ENCODE peak calls at places on chromosomes 2 and 18, in nine cellular contexts. J, X, L, D, Z, P, C, U and I are unnamed samples.

GRCh38 chr2:227862227-227862740 is 9.1 kb upstream of the DAW1 start:
- DNase-seq in J (no peak), X (peak; percentile 68), L (peak; percentile 45), D (peak; percentile 20), Z (peak; percentile 25), P (peak; percentile 50), C (peak; percentile 60), U (peak; percentile 63), I (peak; percentile 62)

GRCh38 chr2:196163285-196163684 is 8.1 kb downstream of the STK17B start:
- DNase-seq in J (no peak), X (no peak), L (no peak), D (no peak), Z (no peak), P (no peak), C (no peak), U (no peak), I (no peak)

GRCh38 chr2:174688079-174688478 is 76.2 kb downstream of the CHRNA1 start:
- DNase-seq in J (no peak), X (peak; percentile 35), L (peak; percentile 49), D (no peak), Z (no peak), P (no peak), C (no peak), U (no peak), I (peak; percentile 56)

GRCh38 chr2:237421542-237422047 is 7.6 kb upstream of the COL6A3 start:
- DNase-seq in J (peak; percentile 86), X (peak; percentile 65), L (peak; percentile 84), D (peak; percentile 46), Z (peak; percentile 59), P (peak; percentile 3), C (peak; percentile 84), U (peak; percentile 82), I (peak; percentile 77)

GRCh38 chr2:73896362-73897239 is 3.8 kb downstream of the ACTG2 start:
- DNase-seq in J (no peak), X (peak; percentile 18), L (peak; percentile 18), D (no peak), Z (no peak), P (no peak), C (no peak), U (no peak), I (no peak)

GRCh38 chr2:181953773-181954537 is 31.7 kb upstream of the PPP1R1C start:
- DNase-seq in J (peak; percentile 44), X (peak; percentile 82), L (peak; percentile 69), D (peak; percentile 48), Z (peak; percentile 81), P (peak; percentile 15), C (peak; percentile 90), U (peak; percentile 30), I (peak; percentile 26)

GRCh38 chr2:35468271-35468670 is 887.3 kb upstream of the CRIM1 start:
- DNase-seq in J (no peak), X (no peak), L (no peak), D (no peak), Z (no peak), P (no peak), C (peak; percentile 61), U (no peak), I (no peak)

GRCh38 chr2:59824314-59824713 is 729.1 kb downstream of the BCL11A start:
- DNase-seq in J (no peak), X (no peak), L (no peak), D (no peak), Z (no peak), P (no peak), C (no peak), U (no peak), I (no peak)

GRCh38 chr2:233413046-233413445 is 58.8 kb downstream of the DGKD start:
- DNase-seq in J (no peak), X (no peak), L (no peak), D (no peak), Z (no peak), P (no peak), C (no peak), U (no peak), I (no peak)

GRCh38 chr2:111919362-111919761 is 21.0 kb downstream of the MERTK start:
- DNase-seq in J (no peak), X (no peak), L (no peak), D (no peak), Z (no peak), P (no peak), C (peak; percentile 31), U (no peak), I (no peak)

GRCh38 chr2:127143851-127144782 is 37.2 kb upstream of the BIN1 start:
- DNase-seq in J (no peak), X (no peak), L (peak; percentile 44), D (no peak), Z (no peak), P (no peak), C (no peak), U (no peak), I (no peak)

GRCh38 chr2:127516031-127516430 is 10.3 kb downstream of the IWS1 start:
- DNase-seq in J (peak; percentile 86), X (no peak), L (no peak), D (no peak), Z (no peak), P (no peak), C (no peak), U (no peak), I (no peak)

GRCh38 chr2:128405467-128405900 is 86.8 kb upstream of the HS6ST1 start:
- DNase-seq in J (no peak), X (no peak), L (no peak), D (no peak), Z (no peak), P (no peak), C (no peak), U (no peak), I (no peak)

GRCh38 chr18:47215554-47216138 is 35.8 kb downstream of the SKOR2 start:
- DNase-seq in J (no peak), X (peak; percentile 23), L (peak; percentile 58), D (peak; percentile 9), Z (peak; percentile 40), P (peak; percentile 23), C (peak; percentile 76), U (peak; percentile 26), I (peak; percentile 78)

GRCh38 chr18:2709316-2709715 is 53.8 kb downstream of the SMCHD1 start:
- DNase-seq in J (no peak), X (no peak), L (no peak), D (no peak), Z (no peak), P (no peak), C (no peak), U (no peak), I (no peak)

GRCh38 chr2:64359892-64360657 is 93.9 kb upstream of the LGALSL start:
- DNase-seq in J (peak; percentile 60), X (peak; percentile 39), L (peak; percentile 96), D (peak; percentile 37), Z (peak; percentile 95), P (peak; percentile 8), C (no peak), U (peak; percentile 86), I (no peak)

GRCh38 chr18:23658296-23658695 is 4.4 kb downstream of the ANKRD29 start:
- DNase-seq in J (no peak), X (no peak), L (peak; percentile 11), D (no peak), Z (no peak), P (no peak), C (no peak), U (no peak), I (no peak)

GRCh38 chr2:74583504-74583903 is 29.0 kb downstream of the DOK1 start:
- DNase-seq in J (no peak), X (no peak), L (peak; percentile 80), D (no peak), Z (no peak), P (no peak), C (no peak), U (no peak), I (peak; percentile 11)

GRCh38 chr2:167342769-167343168 is 454.5 kb downstream of the XIRP2 start:
- DNase-seq in J (no peak), X (no peak), L (peak; percentile 7), D (no peak), Z (no peak), P (no peak), C (peak; percentile 44), U (no peak), I (peak; percentile 39)

GRCh38 chr2:30932850-30933249 is 125.6 kb upstream of the CAPN13 start:
- DNase-seq in J (no peak), X (no peak), L (no peak), D (no peak), Z (no peak), P (no peak), C (no peak), U (no peak), I (no peak)

GRCh38 chr2:43676322-43677050 is at the start of gene C1GALT1C1L:
- DNase-seq in J (peak; percentile 78), X (no peak), L (peak; percentile 13), D (peak; percentile 8), Z (peak; percentile 73), P (no peak), C (no peak), U (peak; percentile 79), I (peak; percentile 80)

GRCh38 chr2:189631849-189632248 is 29.4 kb upstream of the ASNSD1 start:
- DNase-seq in J (no peak), X (no peak), L (peak; percentile 15), D (no peak), Z (no peak), P (no peak), C (no peak), U (no peak), I (no peak)

GRCh38 chr2:12733846-12734245 is 17.1 kb downstream of the TRIB2 start:
- DNase-seq in J (peak; percentile 80), X (no peak), L (no peak), D (no peak), Z (no peak), P (no peak), C (no peak), U (no peak), I (no peak)

GRCh38 chr2:234404957-234405356 is 91.9 kb downstream of the ARL4C start:
- DNase-seq in J (no peak), X (no peak), L (no peak), D (no peak), Z (no peak), P (no peak), C (no peak), U (no peak), I (no peak)

GRCh38 chr2:210502997-210503621 is 26.6 kb upstream of the LANCL1 start:
- DNase-seq in J (no peak), X (peak; percentile 46), L (peak; percentile 48), D (no peak), Z (no peak), P (no peak), C (peak; percentile 57), U (peak; percentile 57), I (peak; percentile 68)

GRCh38 chr2:140863713-140864112 is 1267.1 kb downstream of the LRP1B start:
- DNase-seq in J (no peak), X (peak; percentile 7), L (peak; percentile 67), D (no peak), Z (no peak), P (peak; percentile 5), C (peak; percentile 53), U (peak; percentile 6), I (peak; percentile 81)

GRCh38 chr2:69494126-69494525 is 56.9 kb upstream of the NFU1 start:
- DNase-seq in J (no peak), X (no peak), L (no peak), D (no peak), Z (no peak), P (no peak), C (no peak), U (no peak), I (no peak)

GRCh38 chr2:231514951-231515297 is 15.3 kb downstream of the NMUR1 start:
- DNase-seq in J (no peak), X (no peak), L (no peak), D (no peak), Z (no peak), P (no peak), C (no peak), U (no peak), I (peak; percentile 61)

GRCh38 chr2:205022751-205023150 is 477.5 kb downstream of the PARD3B start:
- DNase-seq in J (no peak), X (no peak), L (no peak), D (no peak), Z (no peak), P (no peak), C (no peak), U (no peak), I (no peak)

GRCh38 chr2:219428469-219428868 is 6.2 kb upstream of the SPEG start:
- DNase-seq in J (no peak), X (no peak), L (no peak), D (no peak), Z (no peak), P (no peak), C (no peak), U (no peak), I (no peak)

GRCh38 chr18:58579561-58580047 is 49.3 kb downstream of the ALPK2 start:
- DNase-seq in J (no peak), X (no peak), L (no peak), D (no peak), Z (peak; percentile 84), P (no peak), C (no peak), U (no peak), I (no peak)